ENCODE peak calls at places on chromosome 11, in six cellular contexts. K is AG08395; Q is AG10803; R is activated T-helper 1 cell treated with anti-CD3 and anti-CD28 coated beads, Interleukin-2, amount 50 U/mL, for 16 hours; E is ACHN; N is CD4-positive, CD25-positive, alpha-beta regulatory T cell. Y is an unnamed sample.

GRCh38 chr11:35166369-35167360 is 27.7 kb downstream of the CD44 start:
- DNase-seq in E (peak), Q (peak), R (no peak), N (peak), K (peak), Y (peak)

GRCh38 chr11:23405350-23405937 is 545.2 kb upstream of the CCDC179 start:
- DNase-seq in Q (no peak), K (no peak), R (no peak), N (no peak), E (no peak), Y (no peak)

GRCh38 chr11:80163011-80163410 is 722.2 kb upstream of the TENM4 start:
- DNase-seq in Q (peak), K (peak), N (no peak), E (peak), R (no peak), Y (no peak)

GRCh38 chr11:76783294-76783900 is at the start of gene TSKU:
- DNase-seq in N (no peak), E (peak), Q (no peak), R (no peak), K (no peak), Y (no peak)

GRCh38 chr11:110121204-110121603 is 28.0 kb downstream of the ZC3H12C start:
- DNase-seq in K (peak), N (no peak), Q (peak), R (no peak), E (peak), Y (no peak)

GRCh38 chr11:2314525-2315394 is 12.9 kb downstream of the TSPAN32 start:
- DNase-seq in N (peak), E (no peak), Q (peak), R (no peak), K (peak), Y (peak)

GRCh38 chr11:12682730-12683500 is 8.7 kb downstream of the TEAD1 start:
- DNase-seq in N (no peak), Q (no peak), E (no peak), R (no peak), K (no peak), Y (no peak)

GRCh38 chr11:9039194-9039593 is 35.4 kb upstream of the NRIP3 start:
- DNase-seq in N (no peak), Q (no peak), R (no peak), K (no peak), E (peak), Y (no peak)

GRCh38 chr11:73107597-73107996 is 34.5 kb downstream of the FCHSD2 start:
- DNase-seq in R (no peak), N (no peak), Q (no peak), E (no peak), K (no peak), Y (no peak)

GRCh38 chr11:47571012-47571729 is 5.8 kb downstream of the PTPMT1 start:
- DNase-seq in N (no peak), K (no peak), E (no peak), Q (no peak), R (no peak), Y (no peak)

GRCh38 chr11:56045538-56045937 is 18.1 kb downstream of the OR5AS1 start:
- DNase-seq in E (no peak), N (no peak), R (no peak), K (no peak), Q (no peak), Y (no peak)

GRCh38 chr11:88402192-88402715 is 64.7 kb upstream of the CTSC start:
- DNase-seq in K (peak), N (no peak), Q (peak), E (peak), R (no peak), Y (no peak)

GRCh38 chr11:114187173-114187572 is 109.0 kb upstream of the NNMT start:
- DNase-seq in N (no peak), R (no peak), K (no peak), Q (no peak), E (no peak), Y (no peak)

GRCh38 chr11:61023086-61024035 is 51.9 kb downstream of the CD6 start:
- DNase-seq in Q (no peak), N (peak), K (no peak), E (no peak), R (peak), Y (peak)

GRCh38 chr11:9104581-9104980 is 13.2 kb upstream of the SCUBE2 start:
- DNase-seq in R (no peak), K (no peak), N (no peak), Q (no peak), E (no peak), Y (no peak)

GRCh38 chr11:71478216-71478840 is 25.3 kb downstream of the NADSYN1 start:
- DNase-seq in N (no peak), K (no peak), Q (no peak), E (no peak), R (no peak), Y (no peak)

GRCh38 chr11:78112588-78113275 is 26.7 kb downstream of the ALG8 start:
- DNase-seq in R (no peak), Q (no peak), K (no peak), N (no peak), E (no peak), Y (no peak)

GRCh38 chr11:58286249-58286648 is 18.2 kb upstream of the OR10W1 start:
- DNase-seq in Q (peak), R (no peak), E (peak), K (peak), N (peak), Y (peak)